ENCODE peak calls at places on chromosome 20, in six cellular contexts. P, V, G, S, M and W are unnamed samples.

GRCh38 chr20:60011512-60012507 is 53.6 kb downstream of the CDH26 start:
- DNase-seq in P (peak; percentile 26), M (peak; percentile 54), V (no peak), G (no peak), S (no peak), W (no peak)

GRCh38 chr20:37336369-37337207 is 9.4 kb upstream of the SRC start:
- DNase-seq in M (peak; percentile 74), V (peak; percentile 66), G (peak; percentile 91), S (peak; percentile 68), P (peak; percentile 67), W (peak; percentile 37)

GRCh38 chr20:49750611-49751396 is 37.1 kb upstream of the B4GALT5 start:
- DNase-seq in V (no peak), S (no peak), P (no peak), M (peak; percentile 60), G (peak; percentile 71), W (no peak)

GRCh38 chr20:39132511-39132910 is 170.4 kb downstream of the DHX35 start:
- DNase-seq in S (no peak), P (no peak), G (no peak), M (no peak), V (no peak), W (no peak)

GRCh38 chr20:14830466-14830865 is 493.1 kb upstream of the FLRT3 start:
- DNase-seq in M (no peak), P (no peak), V (no peak), S (no peak), G (no peak), W (no peak)

GRCh38 chr20:50210066-50210619 is 19.5 kb downstream of the CEBPB start:
- DNase-seq in V (no peak), S (no peak), P (no peak), G (no peak), M (no peak), W (no peak)

GRCh38 chr20:6007529-6008103 is 46.2 kb downstream of the LRRN4 start:
- DNase-seq in S (no peak), G (no peak), P (no peak), M (no peak), V (no peak), W (no peak)

GRCh38 chr20:54267510-54268003 is 59.7 kb downstream of the PFDN4 start:
- DNase-seq in S (no peak), P (peak; percentile 32), M (no peak), G (no peak), V (no peak), W (peak; percentile 20)

GRCh38 chr20:59087829-59088433 is 45.3 kb upstream of the PRELID3B start:
- DNase-seq in G (peak; percentile 68), V (peak; percentile 47), M (peak; percentile 89), P (peak; percentile 77), S (peak; percentile 81), W (peak; percentile 64)

GRCh38 chr20:58907481-58908137 is 55.1 kb downstream of the GNAS start:
- DNase-seq in M (peak; percentile 93), S (peak; percentile 72), V (peak; percentile 81), G (peak; percentile 94), P (peak; percentile 82), W (peak; percentile 99)

GRCh38 chr20:4038047-4038459 is 22.7 kb upstream of the RNF24 start:
- DNase-seq in P (peak; percentile 87), S (peak; percentile 61), M (peak; percentile 70), V (no peak), G (peak; percentile 100), W (peak; percentile 65)

GRCh38 chr20:35831029-35831428 is 59.2 kb downstream of the PHF20 start:
- DNase-seq in V (no peak), S (no peak), G (no peak), M (no peak), P (no peak), W (peak; percentile 77)

GRCh38 chr20:14494355-14494754 is 156.9 kb upstream of the FLRT3 start:
- DNase-seq in G (no peak), S (no peak), M (no peak), V (no peak), P (no peak), W (no peak)

GRCh38 chr20:8152183-8152582 is 20.1 kb downstream of the PLCB1 start:
- DNase-seq in S (no peak), P (no peak), G (no peak), V (no peak), M (no peak), W (peak; percentile 76)

GRCh38 chr20:18003897-18004296 is 35.1 kb downstream of the MGME1 start:
- DNase-seq in S (no peak), M (no peak), P (no peak), V (no peak), G (no peak), W (no peak)

GRCh38 chr20:56909918-56910714 is 281.0 kb downstream of the TFAP2C start:
- DNase-seq in G (no peak), P (no peak), V (no peak), S (no peak), M (no peak), W (no peak)

GRCh38 chr20:61166324-61166723 is 85.7 kb upstream of the CDH4 start:
- DNase-seq in V (no peak), M (no peak), G (no peak), S (no peak), P (no peak), W (no peak)

GRCh38 chr20:46164166-46164565 is 46.1 kb downstream of the CD40 start:
- DNase-seq in V (no peak), M (no peak), G (no peak), S (no peak), P (no peak), W (no peak)

GRCh38 chr20:44295995-44296394 is 15.0 kb downstream of the FITM2 start:
- DNase-seq in V (no peak), P (peak; percentile 70), S (peak; percentile 46), M (no peak), G (no peak), W (no peak)

DNA sequence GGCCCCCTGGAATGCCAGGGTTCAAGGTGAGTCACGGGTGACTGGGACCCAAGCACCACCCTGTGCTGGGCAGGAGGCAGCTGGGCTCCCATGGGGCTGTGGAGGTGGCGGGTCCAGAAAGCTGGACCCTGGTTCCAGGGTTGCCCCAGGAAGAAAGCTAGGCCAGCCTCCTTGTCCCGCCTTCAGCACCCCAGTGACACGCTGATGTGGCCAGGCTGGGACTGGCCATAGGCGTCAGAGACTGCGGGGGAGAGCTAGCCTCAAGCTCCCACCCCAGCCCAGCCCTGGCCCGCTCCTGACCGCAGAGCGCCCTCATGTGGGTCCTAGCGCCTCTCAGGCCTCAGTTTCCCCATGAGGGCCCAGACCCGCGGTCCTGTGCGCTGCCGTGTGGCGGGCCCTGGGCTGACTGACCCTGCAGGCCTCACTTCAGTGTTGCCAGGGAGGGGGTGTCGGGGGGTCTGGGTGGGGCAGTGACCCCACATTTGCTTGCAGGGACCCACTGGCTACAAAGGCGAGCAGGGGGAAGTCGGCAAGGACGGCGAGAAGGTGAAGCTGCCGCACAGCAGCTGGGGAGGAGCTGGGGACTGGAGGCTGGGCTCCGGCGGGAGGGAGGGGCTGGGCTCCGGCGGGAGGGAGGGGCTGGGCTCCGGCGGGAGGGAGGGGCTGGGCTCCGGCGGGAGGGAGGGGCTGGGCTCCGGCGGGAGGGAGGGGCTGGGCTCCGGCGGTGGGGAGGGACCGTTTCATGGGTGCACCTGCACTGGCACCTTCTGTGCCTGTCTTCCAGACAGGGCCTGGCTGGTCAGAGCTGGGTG is 7.8 kb downstream of the COL9A3 start:
- DNase-seq in G (peak; percentile 60), S (peak; percentile 57), P (no peak), V (no peak), M (no peak), W (no peak)
- H3K4me3 ChIP-seq in G (no peak overlapping the region), S (no peak overlapping the region), P (no peak overlapping the region), V (peak overlapping the region; percentile 51), M (no peak overlapping the region), W (peak overlapping the region; percentile 30)

GRCh38 chr20:51318058-51318960 is 224.2 kb downstream of the NFATC2 start:
- DNase-seq in S (peak; percentile 27), M (no peak), P (peak; percentile 46), G (peak; percentile 36), V (peak; percentile 29), W (peak; percentile 62)
- TF ChIP-seq CTCF in S (peak; percentile 38), M (peak; percentile 33), P (no peak), G (peak; percentile 36), V (no peak), W (peak; percentile 72)

GRCh38 chr20:16573011-16573965 is at the start of gene KIF16B:
- DNase-seq in G (peak; percentile 2), P (peak; percentile 92), V (peak; percentile 96), M (peak; percentile 95), S (peak; percentile 93), W (peak; percentile 82)

GRCh38 chr20:16574656-16575355 is 1.6 kb upstream of the KIF16B start:
- DNase-seq in G (peak; percentile 2), M (peak; percentile 96), S (peak; percentile 94), P (peak; percentile 87), V (peak; percentile 81), W (peak; percentile 69)

GRCh38 chr20:16571333-16571732 is 1.9 kb downstream of the KIF16B start:
- DNase-seq in M (no peak), P (no peak), G (no peak), V (no peak), S (no peak), W (no peak)

GRCh38 chr20:16566080-16566479 is 7.2 kb downstream of the KIF16B start:
- DNase-seq in P (no peak), S (no peak), M (no peak), V (no peak), G (no peak), W (no peak)

DNA sequence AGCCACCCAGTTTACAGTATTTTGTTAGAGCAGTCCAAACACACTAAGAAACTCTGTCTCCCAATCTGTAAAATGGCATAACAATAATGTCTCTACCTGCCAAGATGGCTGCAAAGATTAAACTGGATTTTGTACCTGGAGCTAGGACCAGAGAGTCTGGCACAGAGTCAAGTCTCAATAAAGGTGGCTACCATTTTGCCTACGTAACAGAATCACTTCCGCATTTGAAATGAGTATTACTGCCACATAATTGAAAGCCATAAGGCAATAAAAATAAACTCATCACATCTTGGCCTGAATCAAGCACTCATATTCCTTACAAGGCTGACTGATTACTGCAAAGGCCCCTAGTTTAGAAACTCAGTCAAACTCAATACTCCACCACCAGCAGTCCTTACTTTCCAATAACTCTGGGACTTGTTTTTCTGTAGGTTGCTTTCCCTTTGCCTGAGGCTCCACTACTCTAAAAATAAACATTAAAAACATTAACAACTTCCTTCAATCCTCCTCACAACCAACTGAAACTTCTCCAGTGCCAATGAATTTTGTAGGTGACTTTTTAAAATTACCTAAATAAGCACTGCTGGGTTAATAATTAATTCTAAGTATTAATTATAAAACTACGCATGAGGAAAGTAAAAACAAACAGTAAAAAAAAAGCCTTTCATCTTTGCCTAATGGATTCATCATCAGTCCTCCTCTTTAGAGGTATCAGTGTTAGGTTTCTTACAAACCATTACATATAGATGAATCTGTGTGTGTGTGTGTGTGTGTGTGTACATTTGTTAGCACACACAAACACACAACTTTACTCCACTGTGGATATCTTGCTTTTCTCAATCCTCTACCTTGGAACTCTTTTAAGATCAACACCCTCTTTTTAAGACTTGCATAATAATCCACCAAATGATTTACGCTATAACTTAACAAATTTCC is 3.8 kb downstream of the KIF16B start:
- DNase-seq in G (no peak), P (no peak), S (no peak), M (no peak), V (no peak), W (no peak)
- H3K4me3 ChIP-seq in G (no peak overlapping the region), P (no peak overlapping the region), S (no peak overlapping the region), M (no peak overlapping the region), V (no peak overlapping the region), W (no peak overlapping the region)

GRCh38 chr20:63042448-63043071 is 35.8 kb upstream of the BHLHE23 start:
- DNase-seq in S (no peak), M (peak; percentile 1), G (no peak), V (no peak), P (no peak), W (no peak)
- TF ChIP-seq CTCF in S (no peak), M (no peak), G (no peak), V (no peak), P (no peak), W (no peak)